ENCODE peak calls at places on chromosomes 11 and 22, in five cellular contexts. D, Q, I, R and Z are unnamed samples.
A peak's percentile ranks its signal among the peaks of the same experiment; 100 is the strongest.

GRCh38 chr22:17792289-17792688 is 18.0 kb upstream of the BID start:
- DNase-seq in R (no peak), Q (no peak), I (no peak), D (no peak), Z (no peak)

GRCh38 chr11:78030429-78031325 is 7.6 kb upstream of the KCTD14 start:
- DNase-seq in I (no peak), R (peak; percentile 23), Q (peak; percentile 75), D (peak; percentile 70), Z (peak; percentile 72)

GRCh38 chr22:39661842-39662676 is 91.5 kb downstream of the CACNA1I start:
- DNase-seq in I (no peak), R (no peak), Q (no peak), D (no peak), Z (no peak)

GRCh38 chr22:17077255-17077654 is 7.5 kb upstream of the IL17RA start:
- DNase-seq in D (peak; percentile 88), R (no peak), Q (no peak), I (peak; percentile 37), Z (peak; percentile 46)

GRCh38 chr22:19466126-19466716 is 12.8 kb downstream of the UFD1 start:
- DNase-seq in D (no peak), I (no peak), R (no peak), Q (no peak), Z (no peak)

GRCh38 chr11:126669416-126669815 is 313.9 kb downstream of the ST3GAL4 start:
- DNase-seq in I (no peak), D (peak; percentile 70), R (no peak), Q (no peak), Z (peak; percentile 47)

GRCh38 chr11:86171627-86172026 is 72.9 kb upstream of the EED start:
- DNase-seq in D (no peak), Q (no peak), R (no peak), I (no peak), Z (no peak)

GRCh38 chr11:87127131-87127530 is 89.4 kb downstream of the TMEM135 start:
- DNase-seq in I (no peak), R (no peak), D (no peak), Q (no peak), Z (no peak)

GRCh38 chr22:25105817-25106650 is 93.6 kb upstream of the CRYBB3 start:
- DNase-seq in I (no peak), D (no peak), Q (no peak), R (no peak), Z (no peak)

GRCh38 chr22:20946080-20946986 is 20.7 kb upstream of the AIFM3 start:
- DNase-seq in D (peak; percentile 61), R (no peak), I (peak; percentile 59), Q (no peak), Z (peak; percentile 21)

GRCh38 chr11:120211522-120212258 is 858 bp downstream of the OAF start:
- DNase-seq in D (no peak), I (peak; percentile 48), Q (no peak), R (no peak), Z (peak; percentile 51)

GRCh38 chr22:26852176-26852575 is 194.8 kb downstream of the MIAT start:
- DNase-seq in R (peak; percentile 56), Q (no peak), I (no peak), D (no peak), Z (no peak)

GRCh38 chr11:62716816-62717215 is 9.3 kb downstream of the GNG3 start:
- DNase-seq in R (no peak), I (no peak), D (no peak), Q (no peak), Z (no peak)

GRCh38 chr22:30245985-30246901 is at the start of gene LIF:
- DNase-seq in Q (no peak), R (no peak), D (peak; percentile 82), I (peak; percentile 83), Z (peak; percentile 81)

GRCh38 chr22:36406139-36406538 is 18.4 kb upstream of the MYH9 start:
- DNase-seq in R (no peak), D (no peak), I (no peak), Q (no peak), Z (no peak)

GRCh38 chr11:6611092-6612007 is 666 bp downstream of the TAF10 start:
- DNase-seq in R (no peak), D (peak; percentile 44), Q (peak; percentile 91), I (peak; percentile 34), Z (peak; percentile 53)

GRCh38 chr11:14310696-14311095 is 48.3 kb downstream of the RRAS2 start:
- DNase-seq in R (no peak), D (no peak), Q (no peak), I (peak; percentile 47), Z (peak; percentile 62)

GRCh38 chr11:71269603-71270511 is 17.5 kb upstream of the SHANK2 start:
- DNase-seq in D (peak; percentile 25), R (no peak), I (no peak), Q (peak; percentile 46), Z (no peak)

GRCh38 chr22:47259990-47260389 is 497.5 kb downstream of the TBC1D22A start:
- DNase-seq in I (no peak), Q (no peak), R (no peak), D (no peak), Z (no peak)

GRCh38 chr11:111845256-111846028 is 25.9 kb downstream of the ALG9 start:
- DNase-seq in D (no peak), R (no peak), Q (no peak), I (peak; percentile 17), Z (peak; percentile 5)

GRCh38 chr11:123056835-123057491 is 5.0 kb downstream of the HSPA8 start:
- DNase-seq in D (no peak), Q (no peak), R (no peak), I (no peak), Z (no peak)
- H3K9ac ChIP-seq in D (no peak overlapping the region), Q (no peak overlapping the region), R (no peak overlapping the region), I (peak overlapping the region; percentile 99), Z (peak overlapping the region; percentile 39)

GRCh38 chr11:68538025-68538424 is 77.5 kb downstream of the PPP6R3 start:
- DNase-seq in R (no peak), Q (no peak), I (no peak), D (no peak), Z (no peak)
- H3K4me3 ChIP-seq in R (no peak overlapping the region), Q (no peak overlapping the region), I (no peak overlapping the region), D (no peak overlapping the region), Z (no peak overlapping the region)

DNA sequence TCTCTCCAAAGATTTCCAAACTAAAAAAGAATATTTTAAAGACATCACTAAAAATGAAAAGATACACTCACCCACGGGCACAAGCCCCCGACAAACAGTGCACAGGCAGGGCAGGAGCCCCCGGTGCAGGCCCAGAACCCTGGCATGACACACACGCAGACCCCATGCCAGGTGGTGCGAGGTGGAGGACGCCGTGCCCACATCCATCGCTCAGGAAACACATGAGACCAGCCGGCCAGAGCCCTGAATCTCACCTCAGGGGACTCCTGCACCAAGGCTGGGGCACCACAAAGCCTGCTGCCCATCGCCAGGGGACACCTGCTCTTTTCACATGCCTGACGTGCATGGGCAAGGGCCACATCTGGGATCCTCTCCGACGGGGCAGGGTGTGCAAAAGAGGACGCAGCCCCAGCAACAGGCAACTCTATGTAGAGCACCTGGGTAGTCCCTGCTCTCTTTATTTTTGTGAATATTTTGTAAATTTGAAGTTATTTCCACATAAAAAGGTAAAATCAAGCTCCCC is 13.4 kb downstream of the BRD1 start:
- DNase-seq in D (no peak), I (no peak), R (no peak), Q (no peak), Z (no peak)
- H3K9ac ChIP-seq in D (no peak overlapping the region), I (no peak overlapping the region), R (no peak overlapping the region), Q (no peak overlapping the region), Z (no peak overlapping the region)

GRCh38 chr22:41913040-41913719 is 1.7 kb downstream of the SHISA8 start:
- DNase-seq in R (no peak), I (no peak), D (no peak), Q (no peak), Z (no peak)
- H3K4me3 ChIP-seq in R (no peak overlapping the region), I (no peak overlapping the region), D (no peak overlapping the region), Q (no peak overlapping the region), Z (no peak overlapping the region)

GRCh38 chr11:18368236-18368635 is 26.1 kb upstream of the LDHA start:
- DNase-seq in R (no peak), D (peak; percentile 75), I (no peak), Q (no peak), Z (peak; percentile 42)
- H3K9ac ChIP-seq in R (no peak overlapping the region), D (no peak overlapping the region), I (peak overlapping the region; percentile 54), Q (no peak overlapping the region), Z (peak overlapping the region; percentile 58)

GRCh38 chr11:45339754-45340519 is 53.8 kb upstream of the SYT13 start:
- DNase-seq in D (peak; percentile 77), R (peak; percentile 98), Q (peak; percentile 97), I (peak; percentile 86), Z (peak; percentile 92)
- H3K4me3 ChIP-seq in D (no peak overlapping the region), R (no peak overlapping the region), Q (peak overlapping the region; percentile 30), I (peak overlapping the region; percentile 69), Z (peak overlapping the region; percentile 68)